ENCODE peak calls at places on chromosomes 6 and 20, in six cellular contexts. G, I, Z, E, J and B are unnamed samples.

GRCh38 chr6:113857565-113858066 is 471 bp downstream of the MARCKS start:
- DNase-seq in Z (no peak), I (no peak), E (no peak), J (peak; percentile 60), G (peak; percentile 47), B (peak; percentile 3)

GRCh38 chr6:104253236-104253635 is 606.5 kb downstream of the HACE1 start:
- DNase-seq in J (no peak), I (no peak), G (no peak), E (no peak), Z (no peak), B (no peak)

GRCh38 chr20:50834599-50835005 is 39.7 kb downstream of the BCAS4 start:
- DNase-seq in I (no peak), E (no peak), J (no peak), G (no peak), Z (no peak), B (no peak)

GRCh38 chr6:46062312-46062711 is 46.7 kb upstream of the CLIC5 start:
- DNase-seq in J (no peak), E (no peak), I (no peak), G (peak; percentile 54), Z (no peak), B (no peak)

GRCh38 chr6:95185874-95186273 is 391.5 kb upstream of the MANEA start:
- DNase-seq in G (no peak), Z (no peak), I (no peak), J (no peak), E (no peak), B (no peak)

GRCh38 chr20:2946988-2947961 is 74.0 kb downstream of the PTPRA start:
- DNase-seq in G (no peak), J (no peak), I (peak; percentile 48), E (no peak), Z (no peak), B (peak; percentile 61)

GRCh38 chr6:41271901-41272395 is 14.5 kb downstream of the TREM1 start:
- DNase-seq in Z (no peak), J (peak; percentile 74), G (no peak), E (no peak), I (peak; percentile 15), B (no peak)

GRCh38 chr20:58891686-58892125 is 39.2 kb downstream of the GNAS start:
- DNase-seq in I (no peak), E (peak; percentile 68), Z (no peak), G (peak; percentile 54), J (peak; percentile 70), B (no peak)

GRCh38 chr6:29830409-29830808 is 2.8 kb downstream of the HLA-G start:
- DNase-seq in J (no peak), Z (no peak), G (no peak), E (no peak), I (no peak), B (no peak)

GRCh38 chr6:166540631-166541331 is 45.7 kb downstream of the RAMACL start:
- DNase-seq in I (peak; percentile 60), E (peak; percentile 86), Z (no peak), J (no peak), G (no peak), B (no peak)

GRCh38 chr20:59701236-59701635 is 96.9 kb downstream of the PHACTR3 start:
- DNase-seq in Z (no peak), E (no peak), G (no peak), I (no peak), J (no peak), B (no peak)

GRCh38 chr20:38395165-38395564 is 40.0 kb downstream of the SNHG17 start:
- DNase-seq in G (no peak), E (no peak), J (no peak), Z (no peak), I (no peak), B (no peak)

GRCh38 chr6:42754759-42755158 is 8.9 kb upstream of the TBCC start:
- DNase-seq in G (no peak), J (no peak), I (no peak), E (no peak), Z (no peak), B (no peak)

GRCh38 chr6:71886184-71887005 is at the start of gene RIMS1:
- DNase-seq in E (no peak), G (peak; percentile 12), Z (no peak), I (peak; percentile 56), J (peak; percentile 54), B (no peak)

GRCh38 chr6:152750694-152751093 is at the start of gene VIP:
- DNase-seq in G (no peak), J (no peak), E (no peak), Z (no peak), I (no peak), B (no peak)

GRCh38 chr6:53119772-53120409 is 28.8 kb downstream of the GCM1 start:
- DNase-seq in J (no peak), Z (no peak), E (no peak), G (peak; percentile 50), I (no peak), B (no peak)

DNA sequence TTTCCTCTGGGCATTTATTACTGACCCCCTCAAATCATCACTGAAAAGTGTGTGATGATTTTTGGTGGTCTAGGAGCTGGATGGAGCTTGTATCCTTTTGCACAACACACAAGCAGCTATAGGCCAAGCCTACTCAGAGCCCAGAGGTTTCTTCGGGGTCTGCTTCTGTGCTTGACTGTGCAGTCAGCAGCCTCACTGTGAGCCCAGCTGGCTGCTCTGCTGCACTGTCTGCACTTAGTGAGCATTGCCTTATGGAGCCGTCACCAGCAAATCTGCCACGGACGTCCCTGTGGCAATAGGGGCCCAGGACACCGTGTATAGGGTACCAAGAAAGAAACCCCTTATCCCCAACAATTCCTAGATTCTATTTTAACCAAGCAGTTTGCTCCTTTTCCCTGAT is 38.6 kb upstream of the GMPR start:
- DNase-seq in Z (no peak), J (no peak), E (no peak), I (no peak), G (no peak), B (no peak)
- H3K27ac ChIP-seq in Z (no peak overlapping the region), J (no peak overlapping the region), E (no peak overlapping the region), I (no peak overlapping the region), G (no peak overlapping the region), B (no peak overlapping the region)

GRCh38 chr6:31581511-31582229 is 554 bp downstream of the LTB start:
- DNase-seq in J (no peak), Z (no peak), G (no peak), I (peak; percentile 15), E (no peak), B (no peak)
- H3K27ac ChIP-seq in J (peak overlapping the region; percentile 84), Z (peak overlapping the region; percentile 59), G (no peak overlapping the region), I (peak overlapping the region; percentile 53), E (peak overlapping the region; percentile 85), B (peak overlapping the region; percentile 80)

DNA sequence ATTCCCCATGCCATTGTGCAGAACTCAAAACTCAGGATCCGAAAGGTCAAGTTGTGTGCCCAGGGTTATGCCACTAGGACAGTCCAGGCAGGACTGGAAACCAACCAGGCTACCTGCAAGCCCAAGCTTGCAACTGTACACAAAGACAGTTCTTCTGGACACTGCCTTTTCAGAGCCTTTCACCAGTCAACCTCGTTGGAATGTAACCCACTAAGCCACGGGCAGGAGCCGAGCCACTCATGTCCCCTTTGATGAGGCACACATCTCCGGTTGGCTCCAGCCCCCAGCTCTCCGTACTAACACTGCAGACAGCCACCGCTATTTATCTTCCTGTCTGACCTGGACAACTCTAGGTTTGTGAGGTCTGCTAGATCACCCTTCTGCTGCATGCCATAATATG is 62.5 kb downstream of the BMP7 start:
- DNase-seq in I (no peak), G (no peak), Z (no peak), E (no peak), J (no peak), B (no peak)
- H3K27ac ChIP-seq in I (no peak overlapping the region), G (no peak overlapping the region), Z (no peak overlapping the region), E (no peak overlapping the region), J (no peak overlapping the region), B (no peak overlapping the region)

DNA sequence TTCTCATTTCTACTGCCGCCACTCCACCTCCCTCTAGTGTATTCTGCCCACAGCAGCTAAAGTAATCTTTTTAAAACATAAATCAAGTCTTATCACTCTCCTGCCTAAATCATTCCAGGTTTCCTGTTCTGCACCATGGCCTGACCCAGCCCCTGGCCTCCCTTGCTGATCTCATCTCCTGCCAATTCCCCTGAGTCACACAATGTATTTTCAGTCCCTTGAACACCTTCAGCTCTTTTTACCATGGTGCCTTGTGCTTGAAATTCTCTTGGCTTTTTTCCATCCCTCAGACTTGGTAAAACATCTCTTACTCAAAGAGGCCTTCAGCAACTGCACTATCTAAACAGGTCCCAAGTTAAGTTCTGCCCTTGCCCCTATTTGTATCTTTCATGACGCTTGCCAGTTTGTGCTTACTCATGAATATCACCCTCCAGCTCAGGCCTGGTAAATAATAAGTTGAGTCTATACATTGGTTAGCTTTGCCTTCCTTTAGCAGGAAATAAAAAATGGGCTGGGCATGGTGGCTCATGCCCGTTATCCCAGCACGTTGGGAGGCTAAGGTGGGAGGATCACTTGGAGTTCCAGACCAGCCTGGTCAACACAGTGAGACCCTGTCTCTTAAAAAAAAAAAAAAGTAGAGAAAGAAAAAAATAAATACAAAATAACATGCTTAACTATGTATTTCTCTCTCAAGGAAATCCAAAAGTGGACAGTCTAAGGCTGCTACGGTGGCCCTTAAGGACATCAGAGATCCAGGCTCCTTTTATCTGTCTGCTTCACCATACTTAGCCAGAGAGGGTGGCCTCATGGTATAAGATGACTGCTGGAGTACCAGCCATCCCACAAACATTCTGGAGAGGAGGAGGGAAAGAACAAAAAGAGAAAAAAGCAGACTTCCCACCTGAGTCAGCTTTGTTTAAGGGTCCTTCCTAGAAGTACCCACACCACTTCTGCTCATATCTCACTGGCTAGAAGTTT is 62.2 kb downstream of the ARFGEF2 start:
- DNase-seq in J (no peak), E (no peak), Z (peak; percentile 70), G (peak; percentile 74), I (no peak), B (no peak)
- H3K27ac ChIP-seq in J (peak overlapping the region; percentile 47), E (no peak overlapping the region), Z (peak overlapping the region; percentile 45), G (peak overlapping the region; percentile 85), I (peak overlapping the region; percentile 60), B (no peak overlapping the region)

GRCh38 chr20:17825949-17826843 is 126.4 kb downstream of the BANF2 start:
- DNase-seq in E (no peak), G (no peak), J (no peak), Z (no peak), I (no peak), B (no peak)
- H3K27ac ChIP-seq in E (no peak overlapping the region), G (no peak overlapping the region), J (peak overlapping the region; percentile 57), Z (no peak overlapping the region), I (no peak overlapping the region), B (no peak overlapping the region)